ENCODE peak calls at places on chromosome 14, in six cellular contexts. D is NCI-H1694; Z is endodermal cell; E is myocyte; V is effector CD4-positive, alpha-beta T cell; F is epithelial cell of esophagus. K is an unnamed sample.

GRCh38 chr14:24840204-24840893 is 206.4 kb upstream of the GZMB start:
- DNase-seq in D (no peak), Z (no peak), E (peak), V (no peak), F (no peak), K (no peak)

GRCh38 chr14:65421201-65421981 is 8.9 kb downstream of the FUT8 start:
- DNase-seq in D (no peak), Z (no peak), E (no peak), V (no peak), F (peak), K (no peak)

GRCh38 chr14:50971122-50971781 is 27.0 kb upstream of the PYGL start:
- DNase-seq in D (no peak), Z (no peak), E (no peak), V (no peak), F (no peak), K (no peak)

GRCh38 chr14:89855961-89856360 is 98.6 kb downstream of the EFCAB11 start:
- DNase-seq in D (no peak), Z (no peak), E (peak), V (no peak), F (peak), K (no peak)

GRCh38 chr14:92877757-92878431 is 45.1 kb upstream of the CHGA start:
- DNase-seq in D (no peak), Z (peak), E (peak), V (no peak), F (no peak), K (no peak)

GRCh38 chr14:42140831-42141279 is 534.2 kb downstream of the LRFN5 start:
- DNase-seq in D (no peak), Z (no peak), E (no peak), V (no peak), F (peak), K (no peak)

GRCh38 chr14:99254391-99255009 is 17.5 kb downstream of the BCL11B start:
- DNase-seq in D (no peak), Z (no peak), E (no peak), V (no peak), F (no peak), K (no peak)

GRCh38 chr14:49679271-49679670 is 8.7 kb downstream of the POLE2 start:
- DNase-seq in D (no peak), Z (no peak), E (peak), V (no peak), F (peak), K (no peak)

GRCh38 chr14:31568671-31569070 is 7.5 kb downstream of the NUBPL start:
- DNase-seq in D (no peak), Z (no peak), E (no peak), V (no peak), F (peak), K (no peak)

GRCh38 chr14:74459289-74459946 is 33.4 kb upstream of the SYNDIG1L start:
- DNase-seq in D (peak), Z (peak), E (peak), V (no peak), F (peak), K (no peak)

GRCh38 chr14:95235767-95236166 is 78.4 kb upstream of the DICER1 start:
- DNase-seq in D (no peak), Z (no peak), E (no peak), V (no peak), F (no peak), K (no peak)

GRCh38 chr14:103923863-103924262 is 4.4 kb upstream of the TDRD9 start:
- DNase-seq in D (no peak), Z (no peak), E (no peak), V (no peak), F (no peak), K (no peak)

GRCh38 chr14:103803661-103804060 is 43.7 kb downstream of the PPP1R13B start:
- DNase-seq in D (no peak), Z (no peak), E (no peak), V (no peak), F (peak), K (no peak)

GRCh38 chr14:93430889-93431670 is at the start of gene UNC79:
- DNase-seq in D (peak), Z (peak), E (no peak), V (no peak), F (peak), K (no peak)

GRCh38 chr14:29800961-29801360 is 126.7 kb downstream of the PRKD1 start:
- DNase-seq in D (no peak), Z (no peak), E (no peak), V (no peak), F (no peak), K (no peak)

GRCh38 chr14:90632868-90633267 is 183.4 kb downstream of the TTC7B start:
- DNase-seq in D (no peak), Z (no peak), E (no peak), V (no peak), F (no peak), K (no peak)

GRCh38 chr14:72524230-72524629 is 369.7 kb downstream of the DPF3 start:
- DNase-seq in D (no peak), Z (no peak), E (no peak), V (no peak), F (no peak), K (no peak)

GRCh38 chr14:96497087-96497486 is 5.1 kb upstream of the PAPOLA start:
- DNase-seq in D (no peak), Z (no peak), E (no peak), V (no peak), F (peak), K (no peak)

K was measured in naive thymus-derived CD8-positive, alpha-beta T cell.